ENCODE peak calls at places on chromosomes 13 and 19, in five cellular contexts. One of them, this sample, is unnamed.

GRCh38 chr13:110387451-110388140 is 80.5 kb downstream of the COL4A2 start:
- DNase-seq in GM23338: peak
- DNase-seq in heart right ventricle: peak
- DNase-seq in fibroblast of pulmonary artery: peak
- DNase-seq in endothelial cell: no peak
- DNase-seq in this sample: no peak

GRCh38 chr13:30464496-30465351 is 1.0 kb downstream of the HMGB1 start:
- DNase-seq in GM23338: peak
- DNase-seq in heart right ventricle: peak
- DNase-seq in fibroblast of pulmonary artery: peak
- DNase-seq in endothelial cell: peak
- DNase-seq in this sample: peak

GRCh38 chr19:10826846-10827245 is 9.2 kb downstream of the TMED1 start:
- DNase-seq in GM23338: no peak
- DNase-seq in heart right ventricle: no peak
- DNase-seq in fibroblast of pulmonary artery: no peak
- DNase-seq in endothelial cell: no peak
- DNase-seq in this sample: no peak

GRCh38 chr13:50396001-50396400 is 380.8 kb downstream of the KCNRG start:
- DNase-seq in GM23338: no peak
- DNase-seq in heart right ventricle: no peak
- DNase-seq in fibroblast of pulmonary artery: no peak
- DNase-seq in endothelial cell: no peak
- DNase-seq in this sample: no peak

GRCh38 chr13:45885194-45885593 is 33.6 kb upstream of the SIAH3 start:
- DNase-seq in GM23338: no peak
- DNase-seq in heart right ventricle: no peak
- DNase-seq in fibroblast of pulmonary artery: no peak
- DNase-seq in endothelial cell: no peak
- DNase-seq in this sample: no peak

GRCh38 chr13:35826626-35827254 is 304.4 kb downstream of the DCLK1 start:
- DNase-seq in GM23338: peak
- DNase-seq in heart right ventricle: no peak
- DNase-seq in fibroblast of pulmonary artery: no peak
- DNase-seq in endothelial cell: no peak
- DNase-seq in this sample: no peak

GRCh38 chr19:29662604-29663404 is 2.5 kb upstream of the PLEKHF1 start:
- DNase-seq in GM23338: no peak
- DNase-seq in heart right ventricle: peak
- DNase-seq in fibroblast of pulmonary artery: peak
- DNase-seq in endothelial cell: no peak
- DNase-seq in this sample: no peak

GRCh38 chr13:74158028-74158427 is 23.8 kb upstream of the KLF12 start:
- DNase-seq in GM23338: no peak
- DNase-seq in heart right ventricle: no peak
- DNase-seq in fibroblast of pulmonary artery: peak
- DNase-seq in endothelial cell: no peak
- DNase-seq in this sample: no peak

GRCh38 chr19:46631481-46631880 is 4.5 kb downstream of the GNG8 start:
- DNase-seq in GM23338: peak
- DNase-seq in heart right ventricle: no peak
- DNase-seq in fibroblast of pulmonary artery: peak
- DNase-seq in endothelial cell: no peak
- DNase-seq in this sample: no peak

GRCh38 chr19:5292843-5293606 is 47.6 kb downstream of the PTPRS start:
- DNase-seq in GM23338: peak
- DNase-seq in heart right ventricle: peak
- DNase-seq in fibroblast of pulmonary artery: peak
- DNase-seq in endothelial cell: peak
- DNase-seq in this sample: peak

GRCh38 chr19:40932008-40932959 is 50.3 kb upstream of the CYP2A7 start:
- DNase-seq in GM23338: no peak
- DNase-seq in heart right ventricle: no peak
- DNase-seq in fibroblast of pulmonary artery: no peak
- DNase-seq in endothelial cell: no peak
- DNase-seq in this sample: no peak

GRCh38 chr19:48745208-48745995 is 1.3 kb downstream of the IZUMO1 start:
- DNase-seq in GM23338: peak
- DNase-seq in heart right ventricle: peak
- DNase-seq in fibroblast of pulmonary artery: peak
- DNase-seq in endothelial cell: peak
- DNase-seq in this sample: no peak

GRCh38 chr13:42176286-42176685 is 95.7 kb upstream of the AKAP11 start:
- DNase-seq in GM23338: no peak
- DNase-seq in heart right ventricle: no peak
- DNase-seq in fibroblast of pulmonary artery: no peak
- DNase-seq in endothelial cell: no peak
- DNase-seq in this sample: no peak

GRCh38 chr19:55958356-55958755 is 10.7 kb downstream of the NLRP8 start:
- DNase-seq in GM23338: no peak
- DNase-seq in heart right ventricle: no peak
- DNase-seq in fibroblast of pulmonary artery: no peak
- DNase-seq in endothelial cell: no peak
- DNase-seq in this sample: no peak

GRCh38 chr13:39879286-39880035 is 224.0 kb downstream of the COG6 start:
- DNase-seq in GM23338: no peak
- DNase-seq in heart right ventricle: no peak
- DNase-seq in fibroblast of pulmonary artery: no peak
- DNase-seq in endothelial cell: no peak
- DNase-seq in this sample: no peak

GRCh38 chr19:47284324-47284899 is 9.7 kb downstream of the INAFM1 start:
- DNase-seq in GM23338: peak
- DNase-seq in heart right ventricle: peak
- DNase-seq in fibroblast of pulmonary artery: peak
- DNase-seq in endothelial cell: peak
- DNase-seq in this sample: no peak

GRCh38 chr13:74132768-74133656 is 1.2 kb downstream of the KLF12 start:
- DNase-seq in GM23338: peak
- DNase-seq in heart right ventricle: peak
- DNase-seq in fibroblast of pulmonary artery: peak
- DNase-seq in endothelial cell: peak
- DNase-seq in this sample: peak

GRCh38 chr19:10517361-10517759 is at the start of gene S1PR5:
- DNase-seq in GM23338: peak
- DNase-seq in heart right ventricle: peak
- DNase-seq in fibroblast of pulmonary artery: no peak
- DNase-seq in endothelial cell: no peak
- DNase-seq in this sample: no peak

GRCh38 chr19:40585677-40586422 is 9.2 kb downstream of the SHKBP1 start:
- DNase-seq in GM23338: no peak
- DNase-seq in heart right ventricle: no peak
- DNase-seq in fibroblast of pulmonary artery: peak
- DNase-seq in endothelial cell: no peak
- DNase-seq in this sample: no peak

GRCh38 chr13:33330483-33330882 is 44.9 kb upstream of the STARD13 start:
- DNase-seq in GM23338: no peak
- DNase-seq in heart right ventricle: no peak
- DNase-seq in fibroblast of pulmonary artery: no peak
- DNase-seq in endothelial cell: no peak
- DNase-seq in this sample: no peak

GRCh38 chr19:4744451-4745170 is 21.0 kb upstream of the DPP9 start:
- DNase-seq in GM23338: no peak
- DNase-seq in heart right ventricle: peak
- DNase-seq in fibroblast of pulmonary artery: peak
- DNase-seq in endothelial cell: no peak
- DNase-seq in this sample: no peak

GRCh38 chr13:88235441-88235840 is 564.3 kb downstream of the SLITRK5 start:
- DNase-seq in GM23338: no peak
- DNase-seq in heart right ventricle: no peak
- DNase-seq in fibroblast of pulmonary artery: no peak
- DNase-seq in endothelial cell: no peak
- DNase-seq in this sample: no peak

GRCh38 chr13:70964124-70964523 is 855.9 kb upstream of the KLHL1 start:
- DNase-seq in GM23338: no peak
- DNase-seq in heart right ventricle: no peak
- DNase-seq in fibroblast of pulmonary artery: peak
- DNase-seq in endothelial cell: no peak
- DNase-seq in this sample: no peak

GRCh38 chr13:91398413-91399188 is at the start of gene GPC5:
- DNase-seq in GM23338: peak
- DNase-seq in heart right ventricle: peak
- DNase-seq in fibroblast of pulmonary artery: peak
- DNase-seq in endothelial cell: peak
- DNase-seq in this sample: peak

GRCh38 chr13:21034602-21035190 is 26.7 kb downstream of the LATS2 start:
- DNase-seq in GM23338: peak
- DNase-seq in heart right ventricle: peak
- DNase-seq in fibroblast of pulmonary artery: peak
- DNase-seq in endothelial cell: peak
- DNase-seq in this sample: no peak

GRCh38 chr13:112575680-112576079 is 12.3 kb downstream of the TUBGCP3 start:
- DNase-seq in GM23338: peak
- DNase-seq in heart right ventricle: no peak
- DNase-seq in fibroblast of pulmonary artery: peak
- DNase-seq in endothelial cell: no peak
- DNase-seq in this sample: no peak

GRCh38 chr13:37303610-37304009 is 198.1 kb upstream of the CSNK1A1L start:
- DNase-seq in GM23338: no peak
- DNase-seq in heart right ventricle: no peak
- DNase-seq in fibroblast of pulmonary artery: no peak
- DNase-seq in endothelial cell: no peak
- DNase-seq in this sample: no peak

GRCh38 chr19:38524369-38524768 is 90.9 kb downstream of the RYR1 start:
- DNase-seq in GM23338: no peak
- DNase-seq in heart right ventricle: no peak
- DNase-seq in fibroblast of pulmonary artery: no peak
- DNase-seq in endothelial cell: no peak
- DNase-seq in this sample: no peak

GRCh38 chr13:45773236-45773635 is 71.1 kb downstream of the CBY2 start:
- DNase-seq in GM23338: no peak
- DNase-seq in heart right ventricle: no peak
- DNase-seq in fibroblast of pulmonary artery: no peak
- DNase-seq in endothelial cell: no peak
- DNase-seq in this sample: no peak

GRCh38 chr13:100182894-100183490 is 94.1 kb downstream of the PCCA start:
- DNase-seq in GM23338: no peak
- DNase-seq in heart right ventricle: no peak
- DNase-seq in fibroblast of pulmonary artery: no peak
- DNase-seq in endothelial cell: no peak
- DNase-seq in this sample: no peak

DNA sequence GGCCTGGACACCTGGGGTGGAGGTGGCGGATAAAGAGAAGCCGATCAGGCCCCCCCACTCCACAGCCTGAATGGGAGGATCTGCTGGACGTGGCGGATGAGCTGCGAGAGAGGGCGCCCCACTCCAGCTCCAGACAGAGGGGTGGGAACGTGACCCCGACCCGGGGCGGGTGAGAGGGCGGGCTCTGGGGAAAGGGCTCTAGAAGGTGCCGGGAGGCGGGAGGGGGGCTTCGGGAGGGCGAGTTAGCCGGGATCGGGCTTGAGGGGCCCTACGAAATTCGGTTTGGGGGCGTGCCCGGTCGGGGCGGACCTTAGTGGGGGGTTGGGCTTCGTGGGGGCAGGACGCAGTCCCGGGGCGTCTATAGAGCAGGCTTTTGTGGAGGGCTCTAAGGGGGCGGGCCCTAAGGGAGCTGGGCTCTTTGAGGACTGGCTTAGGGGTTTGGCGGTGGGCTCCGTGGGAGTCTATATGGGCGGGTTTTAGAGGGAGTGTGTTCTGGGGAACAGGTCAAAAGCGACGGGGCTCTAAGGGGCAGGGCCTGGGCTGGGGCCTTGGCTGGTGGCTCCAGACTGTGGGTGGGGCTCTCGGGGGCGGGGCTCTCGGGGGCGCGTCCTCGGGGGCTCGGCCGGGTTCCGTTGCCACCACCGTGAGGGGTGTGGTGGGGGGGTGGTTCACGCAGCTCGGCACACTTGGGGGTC is 4.1 kb upstream of the NANOS3 start:
- DNase-seq in GM23338: peak
- DNase-seq in heart right ventricle: peak
- DNase-seq in fibroblast of pulmonary artery: no peak
- DNase-seq in endothelial cell: peak
- DNase-seq in this sample: peak
- TF ChIP-seq CTCF in GM23338: peak
- TF ChIP-seq CTCF in heart right ventricle: no peak
- TF ChIP-seq CTCF in fibroblast of pulmonary artery: no peak
- TF ChIP-seq CTCF in endothelial cell: no peak
- TF ChIP-seq CTCF in this sample: no peak

DNA sequence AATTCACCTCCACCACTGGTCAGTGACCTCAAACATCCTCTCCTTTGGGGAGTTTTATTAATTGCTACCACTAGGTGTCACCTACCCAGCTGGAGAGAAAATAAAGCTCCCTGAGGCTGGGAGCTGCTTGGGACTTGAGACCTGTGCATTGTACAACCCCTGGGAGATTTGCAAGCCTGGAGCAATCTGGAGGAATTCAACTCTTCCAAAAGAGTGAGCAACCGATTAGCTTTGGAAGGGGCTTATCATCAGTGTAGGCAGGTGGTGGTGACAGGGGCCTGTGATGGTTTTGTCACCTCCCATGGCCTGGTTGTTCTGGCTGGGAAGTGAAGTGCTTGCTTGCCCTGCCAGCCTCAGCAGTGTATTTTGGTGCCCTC is 30.2 kb upstream of the FRY start:
- DNase-seq in GM23338: peak
- DNase-seq in heart right ventricle: peak
- DNase-seq in fibroblast of pulmonary artery: peak
- DNase-seq in endothelial cell: peak
- DNase-seq in this sample: no peak
- TF ChIP-seq CTCF in GM23338: peak
- TF ChIP-seq CTCF in heart right ventricle: peak
- TF ChIP-seq CTCF in fibroblast of pulmonary artery: peak
- TF ChIP-seq CTCF in endothelial cell: peak
- TF ChIP-seq CTCF in this sample: no peak

GRCh38 chr19:6459356-6460098 is at the start of gene SLC25A23:
- DNase-seq in GM23338: peak
- DNase-seq in heart right ventricle: peak
- DNase-seq in fibroblast of pulmonary artery: peak
- DNase-seq in endothelial cell: peak
- DNase-seq in this sample: peak
- TF ChIP-seq CTCF in GM23338: no peak
- TF ChIP-seq CTCF in heart right ventricle: no peak
- TF ChIP-seq CTCF in fibroblast of pulmonary artery: no peak
- TF ChIP-seq CTCF in endothelial cell: no peak
- TF ChIP-seq CTCF in this sample: no peak

DNA sequence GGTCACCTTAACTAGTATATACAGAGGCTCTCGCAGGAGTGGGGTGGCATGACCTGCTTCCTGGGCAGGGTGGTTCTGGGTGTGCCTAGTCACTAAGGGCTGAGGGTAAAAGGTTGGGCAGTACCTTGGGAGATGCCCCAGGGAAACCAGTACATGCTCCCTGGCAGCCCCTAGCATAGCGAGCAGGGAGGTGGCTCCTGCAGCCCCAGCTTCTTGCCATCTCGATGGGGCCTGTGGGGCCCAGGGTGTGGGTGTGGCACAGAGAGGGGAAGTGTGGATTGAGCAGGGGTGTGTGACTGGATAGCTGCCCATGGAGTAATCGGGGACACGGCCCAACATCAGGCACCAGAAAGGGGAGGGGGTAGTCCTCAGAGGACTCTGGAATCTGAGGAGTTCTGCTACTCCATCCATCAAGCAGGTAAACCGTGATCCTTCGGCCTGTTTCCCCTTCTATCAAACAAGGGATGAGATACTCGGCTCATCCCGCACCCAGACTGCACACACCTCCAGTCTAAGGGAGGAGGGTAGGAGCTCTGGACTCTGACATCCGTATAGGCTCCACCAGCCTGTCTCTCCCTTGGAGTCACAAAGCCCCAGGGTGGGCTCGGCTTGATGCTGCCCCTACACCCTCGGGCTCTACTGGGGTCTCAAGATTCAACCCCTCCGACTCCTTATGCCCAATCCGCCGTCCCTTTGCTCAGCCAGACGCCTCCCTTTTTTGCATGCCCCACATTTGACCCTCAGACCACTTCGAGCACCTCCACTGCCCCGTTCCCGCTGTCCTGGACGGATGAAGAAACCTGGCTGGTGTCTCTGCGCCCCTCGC is 1.1 kb downstream of the ZBTB45 start:
- DNase-seq in GM23338: no peak
- DNase-seq in heart right ventricle: no peak
- DNase-seq in fibroblast of pulmonary artery: no peak
- DNase-seq in endothelial cell: no peak
- DNase-seq in this sample: no peak
- TF ChIP-seq CTCF in GM23338: no peak
- TF ChIP-seq CTCF in heart right ventricle: no peak
- TF ChIP-seq CTCF in fibroblast of pulmonary artery: no peak
- TF ChIP-seq CTCF in endothelial cell: no peak
- TF ChIP-seq CTCF in this sample: no peak